ENCODE peak calls at places on chromosomes 12 and 14, in five cellular contexts. One of them, this sample, is unnamed.

GRCh38 chr12:8912910-8913309 is 1.4 kb upstream of the PHC1 start:
- DNase-seq in omental fat pad: no peak
- DNase-seq in endothelial cell: peak
- DNase-seq in transverse colon: no peak
- DNase-seq in BE2C: no peak
- DNase-seq in this sample: no peak

GRCh38 chr12:65881965-65882413 is 57.7 kb downstream of the HMGA2 start:
- DNase-seq in omental fat pad: no peak
- DNase-seq in endothelial cell: peak
- DNase-seq in transverse colon: peak
- DNase-seq in BE2C: no peak
- DNase-seq in this sample: no peak

GRCh38 chr14:49497725-49498348 is 88.3 kb downstream of the RPS29 start:
- DNase-seq in omental fat pad: no peak
- DNase-seq in endothelial cell: peak
- DNase-seq in transverse colon: no peak
- DNase-seq in BE2C: peak
- DNase-seq in this sample: peak

GRCh38 chr14:41785696-41786095 is 179.0 kb downstream of the LRFN5 start:
- DNase-seq in omental fat pad: no peak
- DNase-seq in endothelial cell: no peak
- DNase-seq in transverse colon: no peak
- DNase-seq in BE2C: no peak
- DNase-seq in this sample: no peak

GRCh38 chr14:91412939-91413338 is 4.7 kb downstream of the CCDC88C start:
- DNase-seq in omental fat pad: no peak
- DNase-seq in endothelial cell: no peak
- DNase-seq in transverse colon: no peak
- DNase-seq in BE2C: no peak
- DNase-seq in this sample: no peak

GRCh38 chr14:94100847-94101246 is 9.7 kb upstream of the IFI27 start:
- DNase-seq in omental fat pad: no peak
- DNase-seq in endothelial cell: no peak
- DNase-seq in transverse colon: no peak
- DNase-seq in BE2C: no peak
- DNase-seq in this sample: no peak

GRCh38 chr12:11482955-11483354 is 87.6 kb upstream of the PRB2 start:
- DNase-seq in omental fat pad: no peak
- DNase-seq in endothelial cell: no peak
- DNase-seq in transverse colon: no peak
- DNase-seq in BE2C: no peak
- DNase-seq in this sample: no peak

GRCh38 chr12:75751769-75752471 is 240.5 kb upstream of the KRR1 start:
- DNase-seq in omental fat pad: no peak
- DNase-seq in endothelial cell: no peak
- DNase-seq in transverse colon: no peak
- DNase-seq in BE2C: no peak
- DNase-seq in this sample: no peak

GRCh38 chr12:4190376-4191063 is 83.0 kb upstream of the CCND2 start:
- DNase-seq in omental fat pad: no peak
- DNase-seq in endothelial cell: no peak
- DNase-seq in transverse colon: no peak
- DNase-seq in BE2C: no peak
- DNase-seq in this sample: no peak

GRCh38 chr12:24256636-24257150 is 307.2 kb upstream of the SOX5 start:
- DNase-seq in omental fat pad: no peak
- DNase-seq in endothelial cell: no peak
- DNase-seq in transverse colon: no peak
- DNase-seq in BE2C: no peak
- DNase-seq in this sample: no peak

DNA sequence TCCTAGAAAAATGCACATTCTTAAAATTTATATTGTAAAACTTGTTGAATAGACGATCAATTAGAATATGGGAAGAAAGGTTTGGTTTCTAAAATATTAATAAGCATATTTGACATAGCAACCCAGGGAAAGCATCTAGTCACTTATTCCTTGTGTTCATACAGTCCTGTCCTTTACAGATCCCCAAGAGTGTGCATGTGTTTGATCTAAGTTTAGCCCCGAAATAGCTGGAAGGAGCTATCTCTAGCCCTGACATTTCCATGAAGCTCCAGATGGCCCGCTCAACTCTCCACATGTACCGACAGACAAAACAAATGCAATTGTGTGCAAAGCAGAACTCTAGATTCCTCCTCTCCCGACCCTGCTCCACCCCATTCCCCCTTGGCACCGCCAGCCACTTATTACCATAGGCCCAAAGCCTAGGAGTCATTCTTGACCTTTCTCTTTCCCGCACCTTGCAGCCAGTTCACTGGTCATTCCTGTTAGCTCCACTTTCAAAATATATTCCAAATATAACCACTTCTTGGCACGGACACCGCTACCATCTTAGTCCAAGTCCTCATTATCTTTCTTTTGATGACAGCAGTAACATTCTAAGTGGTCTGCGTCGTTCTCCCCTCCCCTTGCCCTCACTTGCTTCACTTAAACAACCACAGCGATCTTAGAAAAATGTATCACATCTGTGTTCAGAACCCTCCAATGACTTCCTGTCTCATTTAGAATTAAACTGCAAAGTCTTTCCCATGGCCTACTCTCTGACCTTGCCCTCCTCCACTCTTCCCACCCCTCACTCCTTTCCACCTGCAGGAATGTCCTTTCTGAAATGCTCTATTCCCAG is 45.5 kb upstream of the GZMB start:
- DNase-seq in omental fat pad: no peak
- DNase-seq in endothelial cell: no peak
- DNase-seq in transverse colon: no peak
- DNase-seq in BE2C: no peak
- DNase-seq in this sample: no peak
- TF ChIP-seq CTCF in omental fat pad: no peak
- TF ChIP-seq CTCF in endothelial cell: peak
- TF ChIP-seq CTCF in transverse colon: no peak
- TF ChIP-seq CTCF in BE2C: no peak
- TF ChIP-seq CTCF in this sample: no peak

GRCh38 chr12:13208533-13209278 is 12.2 kb downstream of the EMP1 start:
- DNase-seq in omental fat pad: no peak
- DNase-seq in endothelial cell: peak
- DNase-seq in transverse colon: no peak
- DNase-seq in BE2C: no peak
- DNase-seq in this sample: no peak
- TF ChIP-seq CTCF in omental fat pad: no peak
- TF ChIP-seq CTCF in endothelial cell: peak
- TF ChIP-seq CTCF in transverse colon: peak
- TF ChIP-seq CTCF in BE2C: peak
- TF ChIP-seq CTCF in this sample: peak

DNA sequence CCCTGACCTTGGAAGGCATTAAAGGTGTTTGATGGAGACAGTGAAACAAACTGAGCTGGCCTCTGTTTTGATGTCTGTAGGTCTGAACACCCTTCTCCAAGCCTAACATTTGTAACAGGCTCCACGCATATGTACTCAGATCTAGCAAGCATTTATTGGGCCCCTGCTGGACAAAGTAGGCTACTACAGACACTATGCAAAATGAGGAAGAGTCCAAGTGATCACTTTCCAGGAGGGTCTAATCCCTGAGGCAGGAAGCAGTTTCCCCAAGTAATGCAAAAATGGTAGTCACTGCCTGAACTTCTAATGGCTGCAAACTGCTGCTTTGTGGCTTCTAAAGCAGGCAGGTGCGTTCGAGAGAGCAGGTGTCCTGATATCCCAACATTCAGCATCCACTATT is 405.8 kb downstream of the MED13L start:
- DNase-seq in omental fat pad: no peak
- DNase-seq in endothelial cell: peak
- DNase-seq in transverse colon: peak
- DNase-seq in BE2C: peak
- DNase-seq in this sample: no peak
- TF ChIP-seq CTCF in omental fat pad: no peak
- TF ChIP-seq CTCF in endothelial cell: peak
- TF ChIP-seq CTCF in transverse colon: peak
- TF ChIP-seq CTCF in BE2C: peak
- TF ChIP-seq CTCF in this sample: peak

GRCh38 chr12:25960926-25961325 is 2.4 kb downstream of the RASSF8 start:
- DNase-seq in omental fat pad: no peak
- DNase-seq in endothelial cell: no peak
- DNase-seq in transverse colon: no peak
- DNase-seq in BE2C: no peak
- DNase-seq in this sample: no peak

GRCh38 chr12:25959069-25959961 is 833 bp downstream of the RASSF8 start:
- DNase-seq in omental fat pad: peak
- DNase-seq in endothelial cell: peak
- DNase-seq in transverse colon: peak
- DNase-seq in BE2C: peak
- DNase-seq in this sample: no peak

GRCh38 chr12:25957898-25958253 is 606 bp upstream of the RASSF8 start:
- DNase-seq in omental fat pad: no peak
- DNase-seq in endothelial cell: no peak
- DNase-seq in transverse colon: no peak
- DNase-seq in BE2C: no peak
- DNase-seq in this sample: no peak

GRCh38 chr12:25958254-25959068 is at the start of gene RASSF8:
- DNase-seq in omental fat pad: no peak
- DNase-seq in endothelial cell: peak
- DNase-seq in transverse colon: peak
- DNase-seq in BE2C: peak
- DNase-seq in this sample: no peak

GRCh38 chr12:25960176-25960575 is 1.7 kb downstream of the RASSF8 start:
- DNase-seq in omental fat pad: no peak
- DNase-seq in endothelial cell: peak
- DNase-seq in transverse colon: no peak
- DNase-seq in BE2C: peak
- DNase-seq in this sample: no peak
- TF ChIP-seq CTCF in omental fat pad: no peak
- TF ChIP-seq CTCF in endothelial cell: no peak
- TF ChIP-seq CTCF in transverse colon: no peak
- TF ChIP-seq CTCF in BE2C: peak
- TF ChIP-seq CTCF in this sample: peak

DNA sequence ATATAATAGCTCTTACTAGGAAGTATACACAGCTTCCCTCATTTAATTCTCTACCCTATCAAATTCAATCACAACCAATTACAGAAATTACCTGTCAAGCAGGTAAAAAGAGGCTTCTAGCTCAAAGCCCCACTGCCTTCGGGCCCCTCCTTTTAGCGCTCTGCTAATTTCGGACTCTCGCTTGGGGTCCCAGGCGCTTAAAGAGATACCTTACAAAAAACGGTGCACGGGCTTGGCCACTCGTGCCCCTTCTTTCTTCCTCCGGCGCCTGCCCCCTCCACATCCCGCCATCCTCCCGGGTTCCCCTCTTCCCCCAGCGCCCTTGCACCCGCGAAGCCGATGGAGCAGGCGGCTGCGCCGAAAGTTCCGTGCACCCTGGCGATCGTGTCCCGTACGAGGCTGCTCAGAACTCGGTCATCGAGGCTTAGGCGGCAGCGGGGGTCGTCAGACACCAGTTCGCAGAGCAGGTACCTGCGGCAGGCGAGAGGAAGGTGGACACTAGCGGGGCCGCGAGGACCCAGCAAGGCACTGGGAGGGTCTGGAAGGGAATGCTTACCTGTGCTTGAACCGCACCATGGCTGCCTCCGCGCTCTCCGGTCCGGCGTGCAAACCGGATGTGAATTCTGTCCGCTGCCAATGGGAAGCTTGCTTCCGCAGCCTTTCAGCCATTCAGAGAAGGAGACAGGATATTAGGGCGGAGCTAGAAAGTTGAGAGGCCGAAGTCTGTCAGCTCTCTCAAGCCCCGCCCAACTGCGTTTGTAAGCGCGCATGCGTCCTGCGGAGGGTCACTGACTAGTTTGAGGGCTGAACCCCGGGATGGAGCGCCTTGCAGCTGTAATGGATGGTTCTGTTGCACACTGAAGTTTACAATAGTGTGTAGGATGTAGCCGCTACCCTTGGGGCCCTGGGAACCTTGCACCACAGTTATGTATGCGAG is at the start of gene POP5:
- DNase-seq in omental fat pad: peak
- DNase-seq in endothelial cell: peak
- DNase-seq in transverse colon: peak
- DNase-seq in BE2C: peak
- DNase-seq in this sample: peak
- TF ChIP-seq CTCF in omental fat pad: no peak
- TF ChIP-seq CTCF in endothelial cell: no peak
- TF ChIP-seq CTCF in transverse colon: no peak
- TF ChIP-seq CTCF in BE2C: no peak
- TF ChIP-seq CTCF in this sample: no peak

DNA sequence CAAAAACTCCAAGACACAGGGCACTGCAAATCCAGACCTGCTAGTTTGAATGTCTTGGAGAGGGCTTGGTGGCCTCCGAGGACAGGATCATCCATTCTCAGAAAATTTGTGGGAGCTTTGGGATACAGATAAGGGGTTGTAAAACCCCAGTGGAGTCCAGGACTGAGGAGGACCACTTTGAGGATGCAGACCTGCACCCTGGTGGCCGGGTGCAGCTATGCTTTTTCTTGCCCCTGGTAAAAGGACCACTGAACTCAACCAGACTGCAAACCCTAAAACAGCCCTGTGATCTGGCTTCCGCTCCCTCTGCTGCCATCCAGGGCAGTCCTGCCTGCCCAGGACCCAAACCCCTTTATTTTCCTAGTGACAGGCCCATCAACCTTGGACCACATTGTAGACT is 169.5 kb upstream of the DAAM1 start:
- DNase-seq in omental fat pad: no peak
- DNase-seq in endothelial cell: peak
- DNase-seq in transverse colon: no peak
- DNase-seq in BE2C: no peak
- DNase-seq in this sample: no peak
- TF ChIP-seq CTCF in omental fat pad: no peak
- TF ChIP-seq CTCF in endothelial cell: peak
- TF ChIP-seq CTCF in transverse colon: no peak
- TF ChIP-seq CTCF in BE2C: peak
- TF ChIP-seq CTCF in this sample: no peak

GRCh38 chr12:99618657-99619056 is 28.9 kb upstream of the GARIN6 start:
- DNase-seq in omental fat pad: no peak
- DNase-seq in endothelial cell: no peak
- DNase-seq in transverse colon: no peak
- DNase-seq in BE2C: no peak
- DNase-seq in this sample: no peak

GRCh38 chr12:99620159-99620479 is 27.4 kb upstream of the GARIN6 start:
- DNase-seq in omental fat pad: no peak
- DNase-seq in endothelial cell: no peak
- DNase-seq in transverse colon: no peak
- DNase-seq in BE2C: no peak
- DNase-seq in this sample: no peak

DNA sequence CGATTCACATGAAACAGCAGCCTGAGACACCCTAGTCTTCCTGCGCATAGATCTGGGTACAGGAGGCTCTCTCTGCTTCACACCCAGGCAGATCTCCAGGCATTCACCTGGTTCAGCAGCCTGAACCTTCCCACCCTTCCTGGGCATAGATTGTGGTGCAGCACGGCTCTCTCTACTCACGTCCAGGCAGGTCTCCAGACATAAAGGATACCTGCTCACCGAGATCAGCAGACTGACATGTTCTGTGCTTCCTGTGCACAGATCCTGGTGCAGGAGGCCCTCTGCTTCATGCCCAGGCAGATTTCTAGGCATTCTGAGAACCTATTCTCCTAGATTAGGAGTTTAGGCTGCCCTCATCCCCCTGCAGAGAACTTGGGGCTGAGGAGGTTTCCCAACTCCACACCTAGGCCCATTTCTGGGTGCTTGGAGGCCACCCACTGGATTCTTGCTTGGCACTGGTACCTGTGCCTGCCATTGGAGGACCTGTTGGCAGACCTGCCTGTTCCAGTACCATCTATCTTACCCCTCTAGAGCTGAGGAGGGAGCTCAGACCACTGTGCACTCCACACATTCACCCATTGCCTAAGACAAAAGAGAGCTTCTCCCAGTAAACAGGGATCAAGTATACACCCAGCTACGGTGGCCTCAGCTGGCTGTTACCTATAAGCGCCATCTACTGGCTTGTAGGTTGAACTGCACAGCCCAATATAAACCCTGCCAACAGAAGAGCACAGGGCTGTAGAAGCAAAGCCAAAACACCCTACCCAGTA is 28.0 kb upstream of the GARIN6 start:
- DNase-seq in omental fat pad: no peak
- DNase-seq in endothelial cell: no peak
- DNase-seq in transverse colon: no peak
- DNase-seq in BE2C: peak
- DNase-seq in this sample: no peak
- TF ChIP-seq CTCF in omental fat pad: no peak
- TF ChIP-seq CTCF in endothelial cell: peak
- TF ChIP-seq CTCF in transverse colon: no peak
- TF ChIP-seq CTCF in BE2C: peak
- TF ChIP-seq CTCF in this sample: peak

This sample was measured in D721Med.